ENCODE peak calls at places on chromosomes 6 and 20, in ten cellular contexts. T is K562, D is stomach, F is suprapubic skin, Q is GM12878, U is SK-N-SH, P is sigmoid colon, Z is H1, K is esophagus muscularis mucosa, W is HepG2. I is an unnamed sample.

GRCh38 chr6:30156262-30156599 is 4.8 kb downstream of the TRIM10 start:
- DNase-seq in Z (no peak), P (no peak), U (no peak), T (peak; percentile 65), K (peak; percentile 50), W (peak; percentile 49), Q (no peak), D (no peak), F (no peak), I (peak; percentile 87)

GRCh38 chr6:142195862-142196536 is 48.9 kb downstream of the VTA1 start:
- DNase-seq in T (no peak), F (no peak), P (no peak), Z (no peak), D (no peak), Q (no peak), W (no peak), K (no peak), U (no peak), I (no peak)

GRCh38 chr6:165854061-165854862 is 191.2 kb upstream of the PDE10A start:
- DNase-seq in D (no peak), Z (peak; percentile 73), K (peak; percentile 83), W (no peak), U (no peak), F (no peak), Q (no peak), T (no peak), P (no peak), I (no peak)

GRCh38 chr6:38400764-38401163 is 239.0 kb downstream of the BTBD9 start:
- DNase-seq in T (no peak), K (no peak), P (no peak), F (no peak), Q (no peak), W (no peak), U (no peak), Z (no peak), D (no peak), I (no peak)

GRCh38 chr6:38658768-38659167 is 19.0 kb upstream of the BTBD9 start:
- DNase-seq in W (no peak), U (no peak), F (no peak), Q (no peak), D (no peak), T (no peak), K (no peak), Z (no peak), P (no peak), I (no peak)

GRCh38 chr6:83221886-83222479 is 28.8 kb downstream of the RWDD2A start:
- DNase-seq in D (no peak), F (no peak), U (peak; percentile 28), W (peak; percentile 34), K (no peak), Z (no peak), T (no peak), P (no peak), Q (no peak), I (no peak)

GRCh38 chr6:158758941-158759479 is 60.2 kb downstream of the EZR start:
- DNase-seq in Z (no peak), P (no peak), D (no peak), W (no peak), F (peak; percentile 75), U (no peak), K (no peak), T (no peak), Q (no peak), I (no peak)

GRCh38 chr6:3628143-3628840 is 123.2 kb downstream of the PXDC1 start:
- DNase-seq in P (no peak), Q (no peak), D (no peak), F (no peak), W (no peak), K (no peak), Z (peak; percentile 20), U (no peak), T (no peak), I (no peak)

GRCh38 chr6:113596907-113597583 is 260.1 kb upstream of the MARCKS start:
- DNase-seq in Q (no peak), P (no peak), D (peak; percentile 35), T (no peak), K (no peak), W (no peak), U (no peak), F (no peak), Z (no peak), I (no peak)

GRCh38 chr20:16518068-16518783 is 55.0 kb downstream of the KIF16B start:
- DNase-seq in D (peak; percentile 52), Q (no peak), T (peak; percentile 18), K (no peak), W (peak; percentile 60), U (peak; percentile 60), F (no peak), P (no peak), Z (no peak), I (peak; percentile 45)
- TF ChIP-seq POLR2AphosphoS5 in D (no peak), Q (no peak), T (no peak), K (no peak), W (no peak), U (no peak), F (no peak), P (no peak), Z (no peak), I (no peak)

GRCh38 chr6:36241728-36242127 is 28.1 kb upstream of the PNPLA1 start:
- DNase-seq in Z (no peak), Q (peak; percentile 65), F (no peak), U (no peak), D (no peak), T (peak; percentile 40), P (no peak), K (no peak), W (no peak), I (no peak)
- TF ChIP-seq EP300 in Z (no peak), Q (no peak), F (no peak), U (no peak), D (no peak), T (no peak), P (no peak), K (no peak), W (no peak), I (no peak)

DNA sequence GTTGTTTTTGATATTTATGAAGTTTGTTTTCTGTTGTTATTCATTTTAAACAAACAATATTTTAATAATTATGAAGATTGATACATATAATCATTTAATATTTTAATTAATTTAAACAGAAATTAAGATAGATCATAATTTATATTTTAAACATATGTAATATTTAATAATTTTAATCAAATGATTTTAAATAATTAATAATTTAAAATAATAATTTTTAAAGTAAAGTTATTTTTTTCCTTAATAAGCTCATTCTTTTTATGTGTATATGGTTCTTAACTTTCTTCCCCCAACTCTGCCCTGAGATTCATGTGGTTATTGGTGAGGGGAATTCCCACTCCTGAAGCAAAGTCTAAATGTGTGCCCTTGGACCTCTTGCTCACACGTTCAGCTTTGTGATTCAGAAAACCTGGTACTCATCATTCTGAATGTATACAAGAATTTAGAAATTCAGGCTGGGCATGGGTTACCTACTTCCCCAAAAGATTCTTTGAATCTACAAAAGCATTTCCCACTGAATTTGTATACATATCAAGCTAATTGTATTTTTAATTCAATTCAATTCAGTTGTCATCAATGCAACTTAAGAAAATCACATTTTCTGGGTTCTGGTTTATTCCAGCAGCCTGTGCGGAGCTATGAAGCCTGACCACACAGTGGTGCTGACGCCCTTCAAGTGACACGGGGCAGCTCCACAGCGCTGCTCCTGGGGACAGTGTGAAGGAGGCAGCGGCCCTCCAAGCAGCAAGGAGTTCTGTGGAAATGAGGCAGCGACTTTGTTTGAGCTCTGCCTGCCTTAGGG is 168.9 kb upstream of the UST start:
- DNase-seq in Q (no peak), K (peak; percentile 85), D (peak; percentile 68), Z (peak; percentile 74), P (peak; percentile 92), F (no peak), W (peak; percentile 66), T (peak; percentile 19), U (peak; percentile 39), I (peak; percentile 64)
- TF ChIP-seq POLR2AphosphoS5 in Q (no peak), K (no peak), D (no peak), Z (no peak), P (peak; percentile 18), F (no peak), W (no peak), T (no peak), U (no peak), I (no peak)

GRCh38 chr20:15916623-15917022 is 656.6 kb downstream of the KIF16B start:
- DNase-seq in T (no peak), Z (no peak), D (no peak), W (no peak), U (no peak), Q (no peak), K (peak; percentile 45), F (no peak), P (no peak), I (no peak)
- TF ChIP-seq EP300 in T (no peak), Z (no peak), D (no peak), W (no peak), U (no peak), Q (no peak), K (no peak), F (no peak), P (no peak), I (no peak)

GRCh38 chr6:43125555-43125954 is 45.5 kb upstream of the SRF start:
- DNase-seq in Q (no peak), Z (no peak), W (no peak), U (no peak), K (no peak), P (no peak), F (no peak), T (no peak), D (no peak), I (no peak)
- TF ChIP-seq POLR2AphosphoS5 in Q (no peak), Z (no peak), W (no peak), U (no peak), K (no peak), P (no peak), F (no peak), T (no peak), D (no peak), I (no peak)

GRCh38 chr6:1686117-1687098 is 76.7 kb downstream of the FOXC1 start:
- DNase-seq in D (peak; percentile 36), Q (no peak), P (no peak), T (no peak), Z (no peak), U (peak; percentile 58), K (no peak), W (no peak), F (no peak), I (no peak)
- TF ChIP-seq EP300 in D (no peak), Q (no peak), P (no peak), T (no peak), Z (no peak), U (no peak), K (no peak), W (no peak), F (no peak), I (no peak)

GRCh38 chr6:130369821-130370220 is 4.0 kb downstream of the TMEM200A start:
- DNase-seq in D (no peak), F (no peak), Z (no peak), T (no peak), W (no peak), K (peak; percentile 47), U (no peak), Q (peak; percentile 11), P (no peak), I (no peak)
- TF ChIP-seq POLR2AphosphoS5 in D (no peak), F (no peak), Z (no peak), T (no peak), W (no peak), K (no peak), U (no peak), Q (no peak), P (no peak), I (no peak)

DNA sequence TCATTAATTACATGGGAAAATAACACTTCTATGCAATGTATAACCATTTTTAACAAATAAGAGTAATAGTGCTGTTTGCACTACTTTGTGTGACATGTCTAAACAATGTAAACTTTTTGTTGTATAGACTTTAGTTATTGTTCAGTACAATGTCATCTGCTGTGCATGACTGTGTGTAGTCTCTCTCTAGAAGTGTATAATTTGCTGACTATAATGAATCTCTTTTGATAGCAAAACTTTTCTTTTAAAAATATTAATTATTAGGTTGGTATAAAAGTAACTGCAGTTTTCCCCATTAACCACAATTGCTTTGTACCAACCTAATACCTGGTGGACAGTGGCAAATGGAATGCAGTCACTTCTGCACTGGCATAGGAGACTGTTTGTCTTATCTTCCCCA is 124.2 kb upstream of the SGK1 start:
- DNase-seq in U (no peak), F (no peak), Z (no peak), T (no peak), D (no peak), W (no peak), P (no peak), K (no peak), Q (no peak), I (no peak)
- TF ChIP-seq EP300 in U (no peak), F (no peak), Z (no peak), T (no peak), D (no peak), W (no peak), P (no peak), K (no peak), Q (no peak), I (no peak)

I was measured in transverse colon.